ENCODE peak calls at places on chromosomes 6 and 20, in four cellular contexts. S is activated gamma-delta T cell; Z is activated CD8-positive, alpha-beta T cell treated with anti-CD3 and anti-CD28 coated beads for 36 hours; X is EH. A is an unnamed sample.

GRCh38 chr6:127120109-127120786 is 1.8 kb downstream of the RSPO3 start:
- DNase-seq in X (no peak), S (no peak), Z (no peak), A (no peak)

GRCh38 chr6:169723991-169724553 is at the start of gene PHF10:
- DNase-seq in S (peak), X (peak), Z (peak), A (no peak)

GRCh38 chr6:147508871-147509608 is 550 bp downstream of the SAMD5 start:
- DNase-seq in S (no peak), X (no peak), Z (no peak), A (no peak)

GRCh38 chr6:63816979-63817436 is 181.4 kb downstream of the PHF3 start:
- DNase-seq in Z (no peak), S (no peak), X (peak), A (no peak)

GRCh38 chr20:60054716-60055371 is 96.6 kb downstream of the CDH26 start:
- DNase-seq in Z (no peak), S (no peak), X (no peak), A (no peak)

GRCh38 chr6:137970368-137970767 is 103.3 kb downstream of the TNFAIP3 start:
- DNase-seq in X (no peak), S (no peak), Z (peak), A (no peak)

GRCh38 chr6:53437557-53438202 is 88.9 kb upstream of the ELOVL5 start:
- DNase-seq in Z (peak), S (no peak), X (peak), A (peak)

GRCh38 chr6:70717038-70717801 is 49.5 kb downstream of the SMAP1 start:
- DNase-seq in X (no peak), Z (peak), S (no peak), A (no peak)

GRCh38 chr20:46229478-46229877 is 78.8 kb downstream of the CDH22 start:
- DNase-seq in X (no peak), Z (no peak), S (no peak), A (no peak)

GRCh38 chr6:22041797-22042489 is 254.9 kb downstream of the PRL start:
- DNase-seq in S (no peak), Z (no peak), X (peak), A (no peak)

GRCh38 chr6:30979076-30979475 is 4.4 kb upstream of the MUC21 start:
- DNase-seq in S (no peak), X (no peak), Z (no peak), A (no peak)

GRCh38 chr6:30565772-30566171 is 5.5 kb upstream of the ABCF1 start:
- DNase-seq in Z (no peak), S (no peak), X (no peak), A (no peak)

GRCh38 chr6:1015819-1016218 is 296.1 kb upstream of the FOXQ1 start:
- DNase-seq in Z (no peak), S (no peak), X (peak), A (no peak)

GRCh38 chr6:37514377-37514776 is 14.7 kb upstream of the CCDC167 start:
- DNase-seq in Z (peak), S (no peak), X (peak), A (no peak)

GRCh38 chr6:30742316-30743098 is at the start of gene FLOT1:
- DNase-seq in Z (peak), S (peak), X (peak), A (peak)

GRCh38 chr6:56475736-56476457 is 166.8 kb downstream of the DST start:
- DNase-seq in X (peak), S (no peak), Z (no peak), A (no peak)

GRCh38 chr6:760982-761955 is 68.3 kb upstream of the EXOC2 start:
- DNase-seq in S (no peak), Z (no peak), X (peak), A (no peak)

GRCh38 chr6:98477231-98477630 is 357.1 kb upstream of the POU3F2 start:
- DNase-seq in X (no peak), Z (no peak), S (no peak), A (no peak)

GRCh38 chr6:11190625-11191245 is 41.7 kb downstream of the NEDD9 start:
- DNase-seq in X (no peak), S (no peak), Z (no peak), A (no peak)

GRCh38 chr6:163438940-163439335 is 24.4 kb downstream of the QKI start:
- DNase-seq in S (no peak), Z (peak), X (peak), A (no peak)

GRCh38 chr6:143782517-143782916 is 60.6 kb upstream of the LTV1 start:
- DNase-seq in Z (no peak), S (no peak), X (peak), A (no peak)

GRCh38 chr20:2130668-2131067 is 29.0 kb downstream of the STK35 start:
- DNase-seq in Z (no peak), S (no peak), X (no peak), A (no peak)

GRCh38 chr6:82955841-82956240 is 109.8 kb downstream of the UBE3D start:
- DNase-seq in Z (no peak), S (no peak), X (peak), A (no peak)

GRCh38 chr6:33330736-33331135 is 13.2 kb upstream of the ZBTB22 start:
- DNase-seq in Z (no peak), X (no peak), S (no peak), A (no peak)

GRCh38 chr6:163457637-163458561 is 43.4 kb downstream of the QKI start:
- DNase-seq in S (no peak), X (peak), Z (no peak), A (peak)

GRCh38 chr6:36809933-36810844 is 29.1 kb downstream of the CPNE5 start:
- DNase-seq in Z (no peak), X (no peak), S (no peak), A (no peak)

GRCh38 chr20:56207656-56208055 is 40.9 kb upstream of the MC3R start:
- DNase-seq in X (no peak), S (no peak), Z (no peak), A (no peak)

GRCh38 chr6:159267165-159267564 is 98.0 kb downstream of the FNDC1 start:
- DNase-seq in X (no peak), S (no peak), Z (peak), A (no peak)

GRCh38 chr6:167988945-167989841 is 8.3 kb upstream of the KIF25 start:
- DNase-seq in Z (no peak), X (no peak), S (no peak), A (no peak)

GRCh38 chr6:19415605-19416326 is 421.4 kb upstream of the ID4 start:
- DNase-seq in S (no peak), Z (no peak), X (peak), A (no peak)